ENCODE peak calls at places on chromosomes 12 and 14, in ten cellular contexts. W is ELF-1, D is HEK293T, J is fibroblast of pulmonary artery, B is AG10803, M is Peyer's patch, T is GM04503, L is GM04504, F is adipocyte, H is EH. X is an unnamed sample.

GRCh38 chr14:65803886-65804285 is 391.4 kb downstream of the FUT8 start:
- DNase-seq in W (no peak), D (no peak), J (no peak), B (no peak), M (no peak), T (no peak), L (no peak), F (no peak), H (no peak), X (no peak)

GRCh38 chr12:117189725-117190209 is 503 bp downstream of the FBXO21 start:
- DNase-seq in W (peak; percentile 52), D (peak; percentile 45), J (peak; percentile 27), B (peak; percentile 32), M (peak; percentile 52), T (no peak), L (no peak), F (peak; percentile 67), H (peak; percentile 48), X (peak; percentile 56)

GRCh38 chr12:124713436-124714082 is 146.1 kb upstream of the NCOR2 start:
- DNase-seq in W (no peak), D (no peak), J (peak; percentile 91), B (peak; percentile 38), M (no peak), T (no peak), L (no peak), F (peak; percentile 79), H (peak; percentile 85), X (no peak)

GRCh38 chr14:56414231-56414630 is 165.4 kb upstream of the TMEM260 start:
- DNase-seq in W (peak; percentile 5), D (no peak), J (no peak), B (no peak), M (no peak), T (no peak), L (no peak), F (no peak), H (no peak), X (no peak)

GRCh38 chr12:91434081-91434480 is 251.5 kb upstream of the DCN start:
- DNase-seq in W (no peak), D (no peak), J (no peak), B (no peak), M (no peak), T (no peak), L (no peak), F (peak; percentile 4), H (no peak), X (no peak)

GRCh38 chr14:103894723-103895059 is 33.6 kb upstream of the TDRD9 start:
- DNase-seq in W (no peak), D (no peak), J (no peak), B (no peak), M (no peak), T (no peak), L (no peak), F (no peak), H (no peak), X (no peak)

GRCh38 chr12:62631531-62632520 is 165.2 kb downstream of the MON2 start:
- DNase-seq in W (peak; percentile 63), D (no peak), J (peak; percentile 80), B (peak; percentile 96), M (peak; percentile 72), T (peak; percentile 82), L (peak; percentile 88), F (peak; percentile 90), H (peak; percentile 85), X (peak; percentile 78)

GRCh38 chr12:76946451-76946850 is 67.6 kb upstream of the CSRP2 start:
- DNase-seq in W (no peak), D (no peak), J (no peak), B (peak; percentile 43), M (no peak), T (no peak), L (no peak), F (no peak), H (peak; percentile 40), X (no peak)

GRCh38 chr14:103738706-103739451 is 23.3 kb downstream of the ZFYVE21 start:
- DNase-seq in W (no peak), D (no peak), J (no peak), B (no peak), M (no peak), T (no peak), L (no peak), F (no peak), H (no peak), X (no peak)

GRCh38 chr12:54141534-54142475 is 47.0 kb downstream of the SMUG1 start:
- DNase-seq in W (peak; percentile 80), D (no peak), J (peak; percentile 17), B (peak; percentile 86), M (no peak), T (peak; percentile 73), L (peak; percentile 69), F (peak; percentile 35), H (peak; percentile 84), X (no peak)

GRCh38 chr14:84453541-84453940 is 1076.4 kb upstream of the FLRT2 start:
- DNase-seq in W (no peak), D (no peak), J (peak; percentile 29), B (peak; percentile 13), M (no peak), T (no peak), L (peak; percentile 3), F (peak; percentile 54), H (no peak), X (no peak)

GRCh38 chr14:101501341-101501740 is 60.0 kb upstream of the DIO3 start:
- DNase-seq in W (no peak), D (no peak), J (no peak), B (no peak), M (peak; percentile 21), T (no peak), L (no peak), F (no peak), H (no peak), X (no peak)

GRCh38 chr12:122227341-122227740 is 1.5 kb upstream of the DIABLO start:
- DNase-seq in W (no peak), D (no peak), J (no peak), B (no peak), M (no peak), T (no peak), L (no peak), F (no peak), H (no peak), X (no peak)

GRCh38 chr12:95258803-95259202 is 41.2 kb downstream of the VEZT start:
- DNase-seq in W (no peak), D (no peak), J (no peak), B (no peak), M (no peak), T (no peak), L (no peak), F (no peak), H (peak; percentile 10), X (no peak)

GRCh38 chr12:104973250-104973649 is 12.9 kb upstream of the NOPCHAP1 start:
- DNase-seq in W (no peak), D (no peak), J (no peak), B (no peak), M (no peak), T (no peak), L (no peak), F (no peak), H (no peak), X (no peak)

GRCh38 chr12:24919346-24920001 is 29.4 kb downstream of the BCAT1 start:
- DNase-seq in W (no peak), D (no peak), J (no peak), B (no peak), M (no peak), T (no peak), L (no peak), F (no peak), H (no peak), X (no peak)

GRCh38 chr12:89160716-89161123 is 191.6 kb downstream of the DUSP6 start:
- DNase-seq in W (no peak), D (no peak), J (peak; percentile 70), B (peak; percentile 75), M (peak; percentile 61), T (peak; percentile 75), L (peak; percentile 86), F (peak; percentile 84), H (peak; percentile 91), X (no peak)

GRCh38 chr12:95215925-95216324 is 1.3 kb downstream of the FGD6 start:
- DNase-seq in W (no peak), D (no peak), J (peak; percentile 72), B (peak; percentile 24), M (no peak), T (no peak), L (no peak), F (peak; percentile 86), H (peak; percentile 61), X (no peak)

GRCh38 chr12:12562016-12562483 is 613 bp downstream of the DUSP16 start:
- DNase-seq in W (peak; percentile 35), D (peak; percentile 25), J (peak; percentile 26), B (peak; percentile 23), M (peak; percentile 57), T (no peak), L (peak; percentile 3), F (peak; percentile 72), H (peak; percentile 42), X (peak; percentile 53)

GRCh38 chr12:12468575-12468974 is 94.1 kb downstream of the DUSP16 start:
- DNase-seq in W (no peak), D (no peak), J (no peak), B (no peak), M (no peak), T (no peak), L (no peak), F (no peak), H (no peak), X (no peak)

GRCh38 chr12:127538325-127538724 is 728.6 kb upstream of the TMEM132C start:
- DNase-seq in W (no peak), D (no peak), J (no peak), B (no peak), M (no peak), T (no peak), L (no peak), F (no peak), H (no peak), X (no peak)

GRCh38 chr14:51368721-51369163 is 128.7 kb downstream of the TMX1 start:
- DNase-seq in W (peak; percentile 10), D (no peak), J (peak; percentile 92), B (peak; percentile 97), M (no peak), T (peak; percentile 90), L (peak; percentile 82), F (peak; percentile 95), H (peak; percentile 97), X (no peak)

GRCh38 chr12:24592048-24592447 is 356.9 kb downstream of the BCAT1 start:
- DNase-seq in W (no peak), D (no peak), J (no peak), B (no peak), M (no peak), T (no peak), L (no peak), F (no peak), H (no peak), X (no peak)

GRCh38 chr14:99752486-99753121 is 40.6 kb upstream of the EML1 start:
- DNase-seq in W (peak; percentile 39), D (no peak), J (peak; percentile 64), B (peak; percentile 72), M (no peak), T (no peak), L (no peak), F (peak; percentile 83), H (peak; percentile 88), X (peak; percentile 45)

GRCh38 chr14:71355324-71356201 is 448.3 kb downstream of the PCNX1 start:
- DNase-seq in W (no peak), D (no peak), J (peak; percentile 74), B (peak; percentile 93), M (no peak), T (peak; percentile 88), L (peak; percentile 53), F (peak; percentile 88), H (peak; percentile 87), X (no peak)

GRCh38 chr12:31752450-31752849 is 23.6 kb upstream of the AMN1 start:
- DNase-seq in W (peak; percentile 38), D (no peak), J (no peak), B (no peak), M (no peak), T (no peak), L (no peak), F (no peak), H (no peak), X (no peak)

GRCh38 chr14:48771717-48772116 is 814.5 kb downstream of the RPS29 start:
- DNase-seq in W (no peak), D (no peak), J (peak; percentile 7), B (no peak), M (no peak), T (no peak), L (no peak), F (no peak), H (no peak), X (no peak)

GRCh38 chr14:70891741-70892140 is 15.5 kb upstream of the PCNX1 start:
- DNase-seq in W (no peak), D (no peak), J (peak; percentile 39), B (no peak), M (no peak), T (no peak), L (no peak), F (no peak), H (no peak), X (no peak)